ENCODE peak calls at places on chromosomes 7 and 10, in eight cellular contexts. P is GM12891, N is right lobe of liver, A is H1, E is erythroblast, V is A549, B is H54, L is heart left ventricle. X is an unnamed sample.

GRCh38 chr7:50676079-50676478 is 106.6 kb downstream of the GRB10 start:
- DNase-seq in P (no peak), N (no peak), A (no peak), E (no peak), V (no peak), B (no peak), L (no peak), X (no peak)

GRCh38 chr7:116969371-116969902 is 16.1 kb downstream of the ST7 start:
- DNase-seq in P (no peak), N (no peak), A (no peak), E (no peak), V (no peak), B (no peak), L (no peak), X (no peak)

GRCh38 chr7:831596-832291 is 532 bp upstream of the SUN1 start:
- DNase-seq in P (peak; percentile 57), N (no peak), A (no peak), E (peak; percentile 15), V (peak; percentile 73), B (peak; percentile 70), L (no peak), X (no peak)

GRCh38 chr10:116160271-116160670 is 112.7 kb downstream of the GFRA1 start:
- DNase-seq in P (no peak), N (no peak), A (no peak), E (no peak), V (no peak), B (no peak), L (no peak), X (no peak)

GRCh38 chr7:127803626-127804025 is 151.6 kb downstream of the SND1 start:
- DNase-seq in P (no peak), N (no peak), A (no peak), E (no peak), V (no peak), B (no peak), L (no peak), X (no peak)

GRCh38 chr7:74476546-74477095 is 22.9 kb downstream of the GTF2IRD1 start:
- DNase-seq in P (no peak), N (peak; percentile 61), A (no peak), E (no peak), V (no peak), B (no peak), L (no peak), X (no peak)

GRCh38 chr7:1254281-1255082 is 21.8 kb downstream of the UNCX start:
- DNase-seq in P (no peak), N (no peak), A (no peak), E (no peak), V (no peak), B (no peak), L (no peak), X (no peak)

GRCh38 chr7:80428161-80429054 is 83.5 kb downstream of the GNAT3 start:
- DNase-seq in P (peak; percentile 1), N (no peak), A (no peak), E (peak; percentile 85), V (peak; percentile 79), B (peak; percentile 6), L (peak; percentile 34), X (no peak)

GRCh38 chr10:60677541-60678129 is 100.6 kb upstream of the CDK1 start:
- DNase-seq in P (no peak), N (no peak), A (no peak), E (no peak), V (no peak), B (no peak), L (no peak), X (no peak)

GRCh38 chr10:14859775-14860174 is 18.9 kb upstream of the SUV39H2 start:
- DNase-seq in P (no peak), N (no peak), A (no peak), E (no peak), V (no peak), B (no peak), L (no peak), X (no peak)

GRCh38 chr10:7406712-7407333 is 4.0 kb downstream of the SFMBT2 start:
- DNase-seq in P (no peak), N (no peak), A (no peak), E (no peak), V (no peak), B (no peak), L (peak; percentile 66), X (no peak)

GRCh38 chr10:29731760-29732159 is 97.0 kb upstream of the SVIL start:
- DNase-seq in P (no peak), N (no peak), A (no peak), E (no peak), V (no peak), B (no peak), L (no peak), X (no peak)

GRCh38 chr7:75652788-75653187 is 86.0 kb downstream of the HIP1 start:
- DNase-seq in P (no peak), N (no peak), A (no peak), E (no peak), V (no peak), B (no peak), L (no peak), X (no peak)

GRCh38 chr7:69907720-69908119 is 309.4 kb downstream of the AUTS2 start:
- DNase-seq in P (no peak), N (no peak), A (no peak), E (no peak), V (no peak), B (no peak), L (no peak), X (no peak)

GRCh38 chr10:31932838-31933237 is 4.2 kb upstream of the ARHGAP12 start:
- DNase-seq in P (no peak), N (no peak), A (no peak), E (no peak), V (no peak), B (no peak), L (no peak), X (no peak)

GRCh38 chr10:21180604-21181003 is 283.5 kb upstream of the NEBL start:
- DNase-seq in P (no peak), N (no peak), A (no peak), E (peak; percentile 44), V (no peak), B (no peak), L (no peak), X (no peak)

GRCh38 chr10:55183993-55184392 is 383.0 kb upstream of the PCDH15 start:
- DNase-seq in P (no peak), N (no peak), A (no peak), E (no peak), V (no peak), B (no peak), L (no peak), X (no peak)

GRCh38 chr10:120041807-120042545 is 149.4 kb downstream of the SEC23IP start:
- DNase-seq in P (no peak), N (no peak), A (no peak), E (no peak), V (no peak), B (no peak), L (no peak), X (no peak)

DNA sequence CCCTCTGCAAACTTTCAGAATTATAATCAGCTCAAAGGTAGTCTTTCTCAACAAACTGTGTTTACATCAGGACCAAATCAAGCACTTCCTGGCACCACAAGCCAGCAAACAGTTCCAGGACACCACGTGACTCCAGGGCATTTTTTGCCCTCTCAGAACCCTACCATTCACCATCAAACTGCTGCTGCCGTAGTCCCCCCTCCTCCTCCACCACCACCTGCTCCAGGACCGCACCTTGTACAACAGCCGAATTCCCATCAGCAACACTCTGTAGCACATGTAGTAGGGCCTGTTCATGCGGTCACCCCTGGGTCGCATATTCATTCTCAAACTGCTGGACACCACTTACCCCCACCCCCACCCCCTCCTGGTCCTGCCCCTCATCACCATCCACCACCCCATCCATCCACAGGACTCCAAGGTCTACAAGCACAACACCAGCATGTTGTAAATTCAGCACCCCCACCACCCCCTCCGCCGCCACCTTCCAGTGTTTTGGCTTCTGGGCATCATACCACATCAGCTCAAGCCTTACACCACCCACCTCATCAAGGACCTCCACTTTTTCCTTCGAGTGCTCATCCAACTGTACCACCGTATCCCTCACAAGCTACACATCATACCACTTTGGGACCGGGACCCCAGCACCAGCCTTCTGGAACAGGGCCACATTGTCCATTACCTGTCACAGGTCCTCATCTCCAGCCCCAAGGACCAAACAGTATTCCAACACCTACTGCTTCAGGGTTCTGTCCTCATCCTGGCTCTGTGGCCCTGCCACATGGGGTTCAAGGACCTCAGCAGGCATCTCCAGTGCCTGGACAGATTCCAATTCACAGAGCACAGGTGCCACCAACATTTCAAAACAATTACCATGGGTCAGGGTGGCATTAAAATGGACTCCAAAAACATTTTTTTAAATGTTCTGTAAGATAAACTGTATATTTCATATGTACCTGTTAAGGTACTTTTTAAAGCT is 98.7 kb downstream of the KMT2E start:
- DNase-seq in P (no peak), N (peak; percentile 71), A (no peak), E (no peak), V (no peak), B (no peak), L (no peak), X (no peak)
- TF ChIP-seq POLR2A in P (peak; percentile 58), N (no peak), A (no peak), E (no peak), V (no peak), B (no peak), L (no peak), X (no peak)

DNA sequence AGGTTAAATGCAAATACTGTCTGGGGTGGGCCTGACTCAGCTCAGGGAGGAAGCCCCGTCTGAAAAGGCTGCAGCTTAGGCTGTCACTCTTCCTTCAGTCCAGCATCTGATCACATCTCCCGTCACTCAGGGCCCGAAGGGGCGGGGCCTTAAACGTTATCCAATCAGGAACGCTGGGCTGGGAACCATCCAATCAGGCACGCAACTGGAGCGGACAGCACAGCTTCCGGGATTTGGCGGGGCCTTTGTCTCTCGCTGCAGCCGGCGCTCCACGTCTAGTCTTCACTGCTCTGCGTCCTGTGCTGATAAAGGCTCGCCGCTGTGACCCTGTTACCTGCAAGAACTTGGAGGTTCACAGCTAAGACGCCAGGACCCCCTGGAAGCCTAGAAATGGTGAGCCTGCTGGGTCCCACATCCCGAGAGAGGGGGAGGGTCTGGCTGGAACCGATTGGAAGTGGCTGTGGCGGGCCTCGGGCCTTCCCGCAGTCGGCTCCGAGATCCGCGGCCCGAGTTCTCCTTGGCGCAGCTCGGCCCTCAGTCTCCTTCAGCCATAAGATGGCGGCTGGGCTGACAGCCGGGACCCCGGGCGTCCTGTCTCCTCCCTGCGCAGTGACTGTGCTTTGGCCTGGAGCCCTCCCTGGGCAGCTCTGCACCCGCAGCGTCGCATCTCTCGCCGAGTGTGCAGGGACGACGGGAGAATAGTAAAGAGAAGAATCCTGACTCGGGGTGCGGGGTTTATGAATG is at the start of gene ZNF92:
- DNase-seq in P (peak; percentile 78), N (peak; percentile 97), A (peak; percentile 93), E (peak; percentile 98), V (peak; percentile 97), B (peak; percentile 85), L (peak; percentile 97), X (peak; percentile 96)
- TF ChIP-seq POLR2A in P (peak; percentile 98), N (peak; percentile 94), A (peak; percentile 99), E (peak; percentile 95), V (peak; percentile 93), B (peak; percentile 96), L (peak; percentile 25), X (peak; percentile 83)

GRCh38 chr7:130906575-130906974 is 172.6 kb upstream of the KLF14 start:
- DNase-seq in P (no peak), N (no peak), A (no peak), E (no peak), V (no peak), B (no peak), L (no peak), X (no peak)
- TF ChIP-seq POLR2A in P (no peak), N (no peak), A (no peak), E (no peak), V (no peak), B (no peak), L (no peak), X (no peak)

GRCh38 chr10:100529473-100530298 is at the start of gene NDUFB8:
- DNase-seq in P (peak; percentile 65), N (peak; percentile 92), A (peak; percentile 49), E (peak; percentile 87), V (peak; percentile 87), B (peak; percentile 85), L (peak; percentile 91), X (peak; percentile 76)
- TF ChIP-seq POLR2A in P (peak; percentile 70), N (peak; percentile 34), A (peak; percentile 82), E (peak; percentile 83), V (peak; percentile 83), B (peak; percentile 75), L (no peak), X (peak; percentile 25)

X was measured in breast epithelium.